ENCODE peak calls at places on chromosome 12, in four cellular contexts. B is psoas muscle, G is transverse colon, O is stomach. N is an unnamed sample.

GRCh38 chr12:78239566-78239965 is 408.9 kb downstream of the NAV3 start:
- DNase-seq in B (no peak), G (no peak), O (no peak), N (no peak)

GRCh38 chr12:102454808-102455760 is 25.3 kb downstream of the IGF1 start:
- DNase-seq in B (peak), G (peak), O (no peak), N (no peak)

GRCh38 chr12:104925501-104925900 is 32.6 kb downstream of the SLC41A2 start:
- DNase-seq in B (no peak), G (no peak), O (no peak), N (no peak)

GRCh38 chr12:7155471-7156034 is 25.4 kb downstream of the CLSTN3 start:
- DNase-seq in B (no peak), G (no peak), O (no peak), N (no peak)

GRCh38 chr12:88493651-88494050 is 86.6 kb downstream of the KITLG start:
- DNase-seq in B (no peak), G (no peak), O (no peak), N (no peak)

GRCh38 chr12:103975368-103975767 is 9.7 kb downstream of the TDG start:
- DNase-seq in B (no peak), G (no peak), O (no peak), N (no peak)

GRCh38 chr12:26135010-26135420 is 10.2 kb upstream of the BHLHE41 start:
- DNase-seq in B (no peak), G (peak), O (peak), N (no peak)

GRCh38 chr12:85179680-85180300 is 100.2 kb upstream of the ALX1 start:
- DNase-seq in B (no peak), G (no peak), O (no peak), N (no peak)

GRCh38 chr12:116015525-116015924 is 262.0 kb downstream of the MED13L start:
- DNase-seq in B (no peak), G (no peak), O (no peak), N (no peak)

GRCh38 chr12:103503546-103504480 is 8.0 kb upstream of the C12orf42 start:
- DNase-seq in B (no peak), G (peak), O (peak), N (no peak)

GRCh38 chr12:130063866-130064265 is 98.4 kb upstream of the FZD10 start:
- DNase-seq in B (no peak), G (no peak), O (no peak), N (no peak)

GRCh38 chr12:63382930-63383329 is 231.9 kb upstream of the AVPR1A start:
- DNase-seq in B (no peak), G (no peak), O (no peak), N (no peak)

GRCh38 chr12:112381898-112382796 is at the start of gene HECTD4:
- DNase-seq in B (peak), G (peak), O (peak), N (peak)

GRCh38 chr12:108728820-108729611 is 2.3 kb downstream of the CORO1C start:
- DNase-seq in B (no peak), G (no peak), O (no peak), N (no peak)

GRCh38 chr12:108730337-108731104 is 797 bp downstream of the CORO1C start:
- DNase-seq in B (peak), G (peak), O (peak), N (peak)

GRCh38 chr12:108727868-108728735 is 3.2 kb downstream of the CORO1C start:
- DNase-seq in B (no peak), G (no peak), O (no peak), N (no peak)

GRCh38 chr12:108731105-108731865 is at the start of gene CORO1C:
- DNase-seq in B (peak), G (peak), O (peak), N (peak)

DNA sequence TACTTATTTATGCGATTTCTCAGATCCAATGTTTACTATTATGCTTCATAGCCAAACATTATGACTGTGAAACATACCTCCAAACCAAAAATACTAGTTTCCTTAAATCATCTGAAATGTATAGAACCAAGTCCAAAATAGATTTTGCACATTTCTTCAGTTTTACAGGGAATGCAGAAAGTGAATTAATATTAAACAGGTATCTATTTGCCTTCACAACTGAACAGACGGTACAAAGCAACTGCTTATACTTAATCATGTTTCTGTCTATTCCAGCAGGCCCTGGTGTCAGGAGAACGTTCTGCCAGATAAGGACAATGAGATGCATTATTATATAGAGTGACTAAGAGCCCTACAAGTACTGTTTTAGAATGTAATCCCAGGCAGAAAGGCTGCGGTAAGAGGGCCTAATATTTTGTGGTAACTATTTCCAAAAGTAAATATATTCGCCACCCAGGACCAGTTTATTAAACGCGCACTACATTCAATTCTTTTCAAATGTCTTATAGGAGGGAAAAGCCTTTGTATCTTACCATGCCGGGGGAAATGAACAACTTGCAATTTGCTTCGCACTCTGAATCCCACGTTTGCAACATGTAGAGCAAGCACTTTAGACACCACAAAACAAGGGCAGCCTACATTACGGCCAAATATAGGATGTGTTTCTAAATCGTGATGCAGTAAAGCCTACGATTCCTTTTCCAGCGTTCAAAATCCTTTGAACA is 1.5 kb downstream of the CORO1C start:
- DNase-seq in B (no peak), G (no peak), O (no peak), N (no peak)
- H3K4me3 ChIP-seq in B (peak), G (peak), O (peak), N (peak)

GRCh38 chr12:1853716-1854115 is 33.4 kb downstream of the LRTM2 start:
- DNase-seq in B (no peak), G (no peak), O (no peak), N (peak)
- TF ChIP-seq CTCF in B (no peak), G (no peak), O (no peak), N (no peak)

GRCh38 chr12:13196302-13196921 is at the start of gene EMP1:
- DNase-seq in B (peak), G (peak), O (peak), N (peak)
- H3K4me3 ChIP-seq in B (peak), G (peak), O (peak), N (peak)

GRCh38 chr12:96419576-96420254 is 19.5 kb upstream of the CDK17 start:
- DNase-seq in B (no peak), G (peak), O (no peak), N (no peak)
- TF ChIP-seq CTCF in B (no peak), G (no peak), O (no peak), N (no peak)

DNA sequence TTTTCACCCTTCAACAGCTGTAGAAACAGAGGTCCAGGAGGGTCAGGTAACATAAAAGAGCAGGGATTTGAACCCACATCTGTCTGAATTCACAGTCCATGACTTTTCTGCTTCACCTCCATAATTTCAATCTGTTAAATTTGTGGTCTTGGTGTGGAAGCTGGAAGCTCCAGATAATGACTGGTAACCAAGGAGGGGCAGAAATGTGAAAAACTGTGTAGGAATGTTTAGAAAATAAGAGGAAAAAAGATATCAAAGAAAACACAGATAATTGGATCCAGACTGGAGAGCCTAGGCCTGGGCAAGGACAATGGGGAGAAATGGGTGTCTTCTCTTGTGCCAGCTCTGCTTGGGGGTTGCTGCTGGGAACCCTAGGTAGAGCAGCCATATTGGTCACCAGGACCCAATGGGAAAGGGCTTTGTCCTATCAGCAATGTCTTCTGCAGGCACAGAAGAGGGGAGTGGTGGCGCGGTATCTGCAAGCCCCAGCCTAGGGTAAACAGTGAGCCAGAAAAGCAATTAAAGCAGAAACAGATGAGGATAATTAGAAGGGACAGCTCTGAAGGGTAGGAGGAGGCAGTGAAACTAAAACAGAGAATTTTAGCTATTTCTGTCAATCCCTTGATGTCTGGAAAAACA is 54.3 kb upstream of the CCDC91 start:
- DNase-seq in B (no peak), G (no peak), O (no peak), N (no peak)
- H3K4me3 ChIP-seq in B (no peak), G (no peak), O (no peak), N (no peak)

GRCh38 chr12:73383584-73384229 is 1111.5 kb downstream of the TRHDE start:
- DNase-seq in B (no peak), G (no peak), O (no peak), N (no peak)
- TF ChIP-seq CTCF in B (no peak), G (no peak), O (no peak), N (no peak)

DNA sequence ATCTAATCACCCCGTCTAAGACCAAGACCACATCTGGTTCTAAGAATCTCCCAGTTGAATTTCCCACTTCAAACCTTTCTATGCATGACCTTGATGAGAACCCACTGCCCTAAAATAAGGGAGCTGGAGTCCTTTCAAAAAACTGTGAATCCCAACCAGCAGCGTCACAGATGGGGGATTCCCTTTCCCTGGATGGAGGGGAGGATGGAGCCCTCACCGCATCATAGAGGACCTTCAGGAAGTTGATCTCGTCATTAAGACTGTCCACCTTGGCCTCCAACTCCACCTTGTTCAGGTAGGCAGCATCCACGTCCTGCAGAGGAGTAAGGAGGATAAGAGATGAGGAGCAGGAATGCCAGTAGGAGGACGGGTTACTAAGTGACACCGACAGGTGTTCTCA is 4.8 kb downstream of the KRT4 start:
- DNase-seq in B (no peak), G (no peak), O (no peak), N (no peak)
- H3K4me3 ChIP-seq in B (no peak), G (no peak), O (no peak), N (no peak)

GRCh38 chr12:5796171-5797091 is 148.6 kb downstream of the ANO2 start:
- DNase-seq in B (no peak), G (peak), O (peak), N (no peak)
- TF ChIP-seq CTCF in B (peak), G (peak), O (peak), N (peak)

N was measured in coronary artery.